ENCODE peak calls at places on chromosome 15, in six cellular contexts. R is Karpas-422, X is A549, C is body of pancreas, O is cardiac muscle cell, B is IMR-90. Z is an unnamed sample.
A peak's percentile ranks its signal among the peaks of the same experiment; 100 is the strongest.

GRCh38 chr15:101479851-101480612 is 9.5 kb downstream of the PCSK6 start:
- DNase-seq in B (no peak), R (no peak), C (no peak), X (no peak), O (no peak), Z (no peak)

GRCh38 chr15:41276821-41277220 is 45.8 kb downstream of the CHP1 start:
- DNase-seq in O (no peak), R (no peak), B (no peak), C (no peak), X (no peak), Z (no peak)

GRCh38 chr15:34999906-35000305 is 11.8 kb upstream of the ZNF770 start:
- DNase-seq in R (no peak), X (no peak), O (no peak), C (no peak), B (no peak), Z (no peak)

GRCh38 chr15:63832620-63833245 is 1.0 kb downstream of the HERC1 start:
- DNase-seq in O (no peak), B (no peak), R (peak; percentile 84), X (no peak), C (no peak), Z (no peak)

GRCh38 chr15:96329403-96329981 is 1.0 kb upstream of the NR2F2 start:
- DNase-seq in R (no peak), X (no peak), O (no peak), C (no peak), B (no peak), Z (no peak)

GRCh38 chr15:60358935-60359672 is 38.7 kb downstream of the ANXA2 start:
- DNase-seq in O (no peak), C (no peak), B (peak; percentile 93), R (no peak), X (no peak), Z (peak; percentile 85)

GRCh38 chr15:90808517-90808939 is 59.9 kb upstream of the FURIN start:
- DNase-seq in R (peak; percentile 70), B (no peak), C (no peak), O (no peak), X (no peak), Z (no peak)

GRCh38 chr15:78599189-78599588 is 21.6 kb downstream of the CHRNA3 start:
- DNase-seq in C (no peak), O (no peak), X (no peak), R (peak; percentile 39), B (no peak), Z (no peak)

GRCh38 chr15:78242128-78242527 is 7.8 kb upstream of the ACSBG1 start:
- DNase-seq in X (peak; percentile 41), C (no peak), B (no peak), O (peak; percentile 31), R (peak; percentile 56), Z (peak; percentile 60)

GRCh38 chr15:101167366-101167790 is 84.5 kb downstream of the CHSY1 start:
- DNase-seq in O (no peak), X (no peak), R (no peak), B (peak; percentile 50), C (no peak), Z (no peak)

GRCh38 chr15:76973362-76973743 is 21.6 kb upstream of the PSTPIP1 start:
- DNase-seq in C (no peak), O (peak; percentile 51), B (peak; percentile 20), R (peak; percentile 89), X (no peak), Z (peak; percentile 76)

GRCh38 chr15:33098082-33099058 is 96.1 kb downstream of the FMN1 start:
- DNase-seq in C (no peak), X (no peak), O (no peak), B (peak; percentile 91), R (no peak), Z (no peak)

GRCh38 chr15:91472316-91472756 is 372.3 kb downstream of the SV2B start:
- DNase-seq in O (no peak), B (peak; percentile 18), C (no peak), R (no peak), X (no peak), Z (no peak)

GRCh38 chr15:51883436-51883835 is 54.0 kb downstream of the TMOD3 start:
- DNase-seq in B (peak; percentile 75), C (no peak), X (no peak), O (no peak), R (no peak), Z (no peak)

GRCh38 chr15:51876169-51876568 is 46.7 kb downstream of the TMOD3 start:
- DNase-seq in O (no peak), X (no peak), R (no peak), B (no peak), C (no peak), Z (no peak)

GRCh38 chr15:51874751-51875644 is 45.5 kb downstream of the TMOD3 start:
- DNase-seq in O (no peak), X (peak; percentile 85), C (no peak), B (peak; percentile 99), R (no peak), Z (peak; percentile 27)

GRCh38 chr15:51879555-51879954 is 50.1 kb downstream of the TMOD3 start:
- DNase-seq in R (no peak), B (peak; percentile 61), X (no peak), O (no peak), C (no peak), Z (no peak)

DNA sequence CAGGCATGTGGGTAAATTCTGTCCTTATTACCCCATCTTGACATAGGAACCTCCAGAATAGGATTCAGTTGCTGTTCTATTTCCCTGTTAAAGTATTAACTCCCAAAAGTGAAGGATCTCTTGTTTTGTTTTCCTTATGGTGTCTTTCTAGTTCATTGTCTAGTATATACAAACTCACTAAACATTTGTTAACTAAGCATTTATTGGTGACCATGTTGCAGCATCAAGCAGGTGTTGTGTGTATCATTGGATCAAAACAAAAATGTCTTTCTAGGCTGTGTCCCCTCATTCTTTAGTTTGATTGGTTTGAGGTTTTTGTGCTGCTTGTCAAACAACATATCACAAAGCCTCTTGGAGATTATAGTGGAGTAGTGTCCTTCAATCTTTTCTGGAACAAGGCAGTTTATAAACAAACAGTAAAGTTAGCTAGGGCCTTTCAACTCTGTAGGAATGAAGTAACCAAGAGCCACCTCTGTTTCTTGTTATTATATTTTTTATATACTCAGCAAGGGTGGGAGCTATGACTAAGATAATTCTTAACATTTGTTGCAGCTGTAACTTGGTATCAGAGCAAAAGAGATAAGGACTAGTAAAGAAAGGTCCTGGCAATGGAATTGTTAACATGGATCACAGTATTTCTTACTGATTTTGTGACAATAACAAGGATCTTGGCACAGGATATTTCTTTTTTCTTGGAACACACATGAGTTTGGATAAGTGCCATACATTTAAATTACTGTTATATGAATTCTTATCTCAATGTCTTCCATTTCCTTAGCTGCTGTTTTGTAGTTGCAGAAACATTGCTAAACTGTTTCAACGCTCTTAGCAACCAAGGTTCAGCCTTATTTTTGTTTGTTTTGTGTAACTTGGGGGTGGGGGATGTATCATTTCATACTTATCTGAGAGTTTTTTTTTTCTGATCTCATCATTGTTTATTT is 49.3 kb downstream of the TMOD3 start:
- DNase-seq in B (peak; percentile 62), O (no peak), C (no peak), R (no peak), X (no peak), Z (no peak)
- H3K9me3 ChIP-seq in B (no peaks in the 10 kb centered on the region), O (no peaks in the 10 kb centered on the region), C (no peaks in the 10 kb centered on the region), R (no peaks in the 10 kb centered on the region), X (no peaks in the 10 kb centered on the region), Z (no peaks in the 10 kb centered on the region)

DNA sequence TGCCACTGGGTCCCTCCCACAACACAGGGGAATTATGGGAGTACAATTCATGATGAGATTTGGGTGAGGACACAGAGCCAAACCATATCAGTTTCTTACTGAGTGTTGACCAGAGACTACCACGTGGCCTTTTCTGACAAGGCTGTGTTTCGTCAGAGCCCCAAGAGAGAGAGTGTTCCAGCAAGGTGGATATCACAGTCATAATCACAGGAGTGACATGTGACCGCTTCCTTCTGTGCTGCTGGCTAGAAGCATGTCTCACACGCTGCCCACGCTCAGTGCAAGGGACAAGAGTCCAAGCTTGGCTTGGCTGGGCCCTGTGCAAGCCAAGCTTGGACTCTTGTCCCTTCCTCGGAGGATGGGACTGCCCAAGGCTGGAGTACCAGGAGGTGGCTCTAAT is 103.2 kb downstream of the GABRG3 start:
- DNase-seq in X (no peak), B (no peak), C (no peak), O (no peak), R (no peak), Z (no peak)
- H3K9me3 ChIP-seq in X (peaks cover 3% of the 10 kb centered on the region), B (peaks cover 39% of the 10 kb centered on the region), C (no peaks in the 10 kb centered on the region), O (no peaks in the 10 kb centered on the region), R (peaks cover 44% of the 10 kb centered on the region), Z (no peaks in the 10 kb centered on the region)

GRCh38 chr15:52796228-52796521 is 6.0 kb upstream of the ONECUT1 start:
- DNase-seq in B (no peak), R (no peak), X (no peak), O (no peak), C (no peak), Z (no peak)
- H3K9me3 ChIP-seq in B (peaks cover 13% of the 10 kb centered on the region), R (no peaks in the 10 kb centered on the region), X (no peaks in the 10 kb centered on the region), O (no peaks in the 10 kb centered on the region), C (no peaks in the 10 kb centered on the region), Z (no peaks in the 10 kb centered on the region)

GRCh38 chr15:44999105-44999504 is 23.9 kb upstream of the SORD start:
- DNase-seq in R (no peak), O (no peak), C (no peak), X (no peak), B (no peak), Z (no peak)
- H3K9me3 ChIP-seq in R (no peaks in the 10 kb centered on the region), O (no peaks in the 10 kb centered on the region), C (no peaks in the 10 kb centered on the region), X (no peaks in the 10 kb centered on the region), B (no peaks in the 10 kb centered on the region), Z (no peaks in the 10 kb centered on the region)

DNA sequence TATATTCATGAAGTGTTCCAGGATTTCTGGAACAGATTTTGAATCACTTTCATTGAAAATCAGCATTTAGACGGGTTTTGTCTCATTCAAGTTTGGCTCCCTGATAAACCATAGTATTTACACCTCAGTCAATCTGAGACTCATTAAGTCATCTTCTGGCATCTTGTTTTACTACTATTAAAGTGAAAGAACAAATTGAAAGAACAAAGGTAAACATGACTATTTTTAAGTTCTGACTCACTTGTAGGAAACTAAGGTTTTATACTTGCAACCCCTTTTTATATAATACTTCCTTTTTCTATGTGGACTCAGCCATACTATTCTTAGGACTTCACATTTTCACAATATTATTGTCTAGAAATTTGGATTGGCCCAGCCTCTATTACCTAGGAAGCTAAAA is 854.4 kb downstream of the SQOR start:
- DNase-seq in B (no peak), R (no peak), O (no peak), X (no peak), C (no peak), Z (no peak)
- H3K9me3 ChIP-seq in B (peaks cover 5% of the 10 kb centered on the region), R (peaks cover 52% of the 10 kb centered on the region), O (no peaks in the 10 kb centered on the region), X (no peaks in the 10 kb centered on the region), C (no peaks in the 10 kb centered on the region), Z (no peaks in the 10 kb centered on the region)

GRCh38 chr15:82303956-82304640 is 41.5 kb downstream of the SAXO2 start:
- DNase-seq in X (no peak), R (no peak), C (no peak), O (no peak), B (no peak), Z (no peak)
- H3K9me3 ChIP-seq in X (no peaks in the 10 kb centered on the region), R (no peaks in the 10 kb centered on the region), C (no peaks in the 10 kb centered on the region), O (no peaks in the 10 kb centered on the region), B (no peaks in the 10 kb centered on the region), Z (no peaks in the 10 kb centered on the region)